ENCODE peak calls at places on chromosomes 1 and 21, in four cellular contexts. S is right cardiac atrium; L is CD4-positive, alpha-beta T cell; J is effector memory CD8-positive, alpha-beta T cell. F is an unnamed sample.

GRCh38 chr1:172894345-172895049 is 156.2 kb downstream of the TNFSF18 start:
- ATAC-seq in S (no peak), L (peak), J (peak), F (no peak)

GRCh38 chr1:230299148-230300006 is 126.8 kb downstream of the PGBD5 start:
- ATAC-seq in S (peak), L (no peak), J (no peak), F (no peak)

GRCh38 chr1:91490501-91490900 is 10.2 kb upstream of the CDC7 start:
- ATAC-seq in S (no peak), L (no peak), J (no peak), F (no peak)

GRCh38 chr1:67814121-67814772 is 19.0 kb downstream of the GNG12 start:
- ATAC-seq in S (peak), L (no peak), J (no peak), F (no peak)

GRCh38 chr1:109528296-109528695 is 11.4 kb upstream of the GPR61 start:
- ATAC-seq in S (no peak), L (no peak), J (no peak), F (no peak)

GRCh38 chr1:110113551-110113950 is 1.3 kb downstream of the UBL4B start:
- ATAC-seq in S (no peak), L (no peak), J (no peak), F (no peak)

GRCh38 chr21:40852563-40852962 is 5.6 kb upstream of the DSCAM start:
- ATAC-seq in S (no peak), L (no peak), J (no peak), F (no peak)

GRCh38 chr1:218451415-218451814 is 106.3 kb downstream of the TGFB2 start:
- ATAC-seq in S (no peak), L (no peak), J (no peak), F (peak)

GRCh38 chr1:23673086-23673813 is 18.4 kb upstream of the RPL11 start:
- ATAC-seq in S (peak), L (no peak), J (no peak), F (peak)

GRCh38 chr1:22652457-22652856 is 579 bp upstream of the C1QB start:
- ATAC-seq in S (peak), L (no peak), J (no peak), F (no peak)

GRCh38 chr1:53766194-53766748 is 27.3 kb upstream of the GLIS1 start:
- ATAC-seq in S (no peak), L (no peak), J (peak), F (no peak)

GRCh38 chr1:235050911-235051360 is 77.7 kb downstream of the TOMM20 start:
- ATAC-seq in S (peak), L (no peak), J (no peak), F (peak)